ENCODE peak calls at places on chromosome 10, in nine cellular contexts. X, I, P, C, Y, F, S, L and D are unnamed samples.

GRCh38 chr10:114239117-114239993 is at the start of gene VWA2:
- DNase-seq in X (no peak), I (peak; percentile 57), P (peak; percentile 86), C (no peak), Y (peak; percentile 91), F (no peak), S (no peak), L (no peak), D (no peak)

GRCh38 chr10:127990846-127991542 is 84.1 kb downstream of the PTPRE start:
- DNase-seq in X (no peak), I (no peak), P (no peak), C (no peak), Y (no peak), F (no peak), S (peak; percentile 64), L (no peak), D (no peak)

GRCh38 chr10:7471720-7472367 is 61.0 kb upstream of the SFMBT2 start:
- DNase-seq in X (no peak), I (peak; percentile 67), P (no peak), C (no peak), Y (no peak), F (no peak), S (no peak), L (no peak), D (no peak)

GRCh38 chr10:127016331-127016730 is 111.1 kb downstream of the DOCK1 start:
- DNase-seq in X (no peak), I (no peak), P (no peak), C (no peak), Y (peak; percentile 44), F (no peak), S (no peak), L (no peak), D (no peak)

GRCh38 chr10:98309366-98310355 is 41.7 kb upstream of the LOXL4 start:
- DNase-seq in X (peak; percentile 83), I (peak; percentile 66), P (peak; percentile 86), C (peak; percentile 89), Y (peak; percentile 86), F (peak; percentile 83), S (peak; percentile 86), L (peak; percentile 61), D (peak; percentile 67)

GRCh38 chr10:65949543-65949942 is 976.3 kb upstream of the LRRTM3 start:
- DNase-seq in X (no peak), I (no peak), P (no peak), C (no peak), Y (no peak), F (no peak), S (no peak), L (no peak), D (no peak)

GRCh38 chr10:42961776-42962119 is 115.1 kb upstream of the RET start:
- DNase-seq in X (peak; percentile 44), I (peak; percentile 1), P (peak; percentile 28), C (no peak), Y (peak; percentile 38), F (no peak), S (peak; percentile 51), L (no peak), D (peak; percentile 6)

GRCh38 chr10:44994752-44995530 is 5.8 kb upstream of the ZNF22 start:
- DNase-seq in X (no peak), I (no peak), P (peak; percentile 41), C (no peak), Y (no peak), F (peak; percentile 41), S (peak; percentile 67), L (no peak), D (peak; percentile 30)

GRCh38 chr10:110862961-110863360 is 8.8 kb upstream of the PDCD4 start:
- DNase-seq in X (no peak), I (no peak), P (no peak), C (no peak), Y (no peak), F (no peak), S (no peak), L (no peak), D (no peak)

GRCh38 chr10:72981882-72982529 is 27.4 kb upstream of the PLA2G12B start:
- DNase-seq in X (no peak), I (no peak), P (no peak), C (no peak), Y (no peak), F (no peak), S (no peak), L (peak; percentile 86), D (no peak)

GRCh38 chr10:16510843-16511242 is 10.8 kb downstream of the C1QL3 start:
- DNase-seq in X (no peak), I (no peak), P (no peak), C (no peak), Y (no peak), F (no peak), S (no peak), L (no peak), D (no peak)

GRCh38 chr10:65796472-65796871 is 1129.4 kb upstream of the LRRTM3 start:
- DNase-seq in X (no peak), I (no peak), P (no peak), C (no peak), Y (no peak), F (no peak), S (no peak), L (no peak), D (no peak)

GRCh38 chr10:91409069-91409868 is 875 bp upstream of the HECTD2 start:
- DNase-seq in X (peak; percentile 90), I (peak; percentile 77), P (no peak), C (peak; percentile 82), Y (no peak), F (peak; percentile 85), S (peak; percentile 97), L (peak; percentile 60), D (peak; percentile 76)

GRCh38 chr10:95333997-95334792 is 43.4 kb upstream of the PDLIM1 start:
- DNase-seq in X (peak; percentile 76), I (peak; percentile 57), P (no peak), C (no peak), Y (no peak), F (no peak), S (peak; percentile 88), L (no peak), D (peak; percentile 46)

DNA sequence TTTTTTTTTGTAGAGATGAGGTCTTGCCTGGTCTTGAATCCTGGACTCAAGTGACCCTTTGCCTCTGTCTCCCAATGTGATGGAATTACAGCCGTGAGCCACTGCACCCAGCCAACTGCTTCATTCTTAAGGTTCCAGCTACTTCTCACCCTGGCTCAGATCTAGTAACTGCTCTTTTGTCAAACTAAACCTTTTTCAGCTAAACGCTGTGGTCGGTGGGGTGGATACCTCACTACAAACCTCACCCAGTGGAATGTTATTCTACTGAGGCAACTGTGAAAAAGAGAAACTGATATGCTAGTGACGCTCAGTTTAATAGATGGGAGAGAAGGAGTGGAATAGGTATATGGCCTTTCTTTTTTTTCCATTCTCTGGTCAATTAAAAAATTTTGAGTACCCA is 1.7 kb upstream of the MRLN start:
- DNase-seq in X (no peak), I (no peak), P (no peak), C (no peak), Y (no peak), F (no peak), S (no peak), L (no peak), D (no peak)
- H3K27me3 ChIP-seq in X (no peaks in the 10 kb centered on the region), I (no peaks in the 10 kb centered on the region), P (no peaks in the 10 kb centered on the region), C (no peaks in the 10 kb centered on the region), Y (no peaks in the 10 kb centered on the region), F (no peaks in the 10 kb centered on the region), S (no peaks in the 10 kb centered on the region), L (no peaks in the 10 kb centered on the region), D (no peaks in the 10 kb centered on the region)

DNA sequence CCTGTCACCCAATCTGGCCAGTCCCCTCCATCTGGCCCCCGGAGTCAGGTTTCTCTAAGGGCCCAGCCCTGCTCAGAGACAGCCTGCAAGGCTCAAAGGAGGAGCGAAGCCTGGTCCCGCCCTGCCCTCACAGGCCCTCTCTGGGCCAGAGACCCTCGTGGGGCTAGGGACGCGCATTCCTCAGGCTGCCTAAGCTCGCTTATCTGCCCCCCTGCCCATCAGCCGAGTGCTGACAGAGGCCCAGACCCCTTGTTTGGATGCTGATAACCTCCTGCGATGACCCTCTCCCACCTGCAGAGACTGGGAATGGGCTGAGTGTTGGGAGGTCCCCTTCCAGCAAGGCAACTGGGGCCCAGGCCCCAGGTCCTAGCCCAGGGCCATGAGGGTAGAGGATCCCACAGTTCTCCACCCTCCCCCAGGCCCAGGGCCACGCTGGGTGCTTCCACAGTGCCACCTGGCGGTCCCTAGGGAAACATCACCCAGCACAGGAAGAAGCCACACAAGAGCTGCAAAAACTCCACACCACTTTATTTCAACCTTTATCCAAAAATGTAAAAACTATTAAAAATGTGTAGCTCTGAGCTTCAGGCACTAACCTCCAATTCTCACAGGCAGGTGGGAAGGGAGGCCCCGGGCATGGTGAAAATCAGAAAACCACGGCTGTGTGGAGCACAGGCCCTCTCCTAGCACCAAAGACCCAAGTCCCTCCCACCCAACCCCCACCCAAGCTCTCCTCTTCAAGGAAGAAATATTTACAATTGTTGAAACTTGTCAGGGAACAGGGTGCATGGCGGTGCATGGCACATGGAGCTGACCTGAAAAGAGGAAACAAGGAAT is 2.2 kb downstream of the NPM3 start:
- DNase-seq in X (peak; percentile 65), I (peak; percentile 66), P (peak; percentile 88), C (peak; percentile 94), Y (peak; percentile 87), F (peak; percentile 60), S (peak; percentile 73), L (peak; percentile 74), D (no peak)
- TF ChIP-seq EP300 in X (no peak), I (no peak), P (no peak), C (no peak), Y (no peak), F (no peak), S (no peak), L (no peak), D (no peak)

GRCh38 chr10:13759167-13759566 is 172.4 kb downstream of the PRPF18 start:
- DNase-seq in X (no peak), I (no peak), P (no peak), C (no peak), Y (no peak), F (no peak), S (no peak), L (no peak), D (no peak)
- H3K4me1 ChIP-seq in X (peaks cover 17% of the 10 kb centered on the region), I (no peaks in the 10 kb centered on the region), P (peaks cover 19% of the 10 kb centered on the region), C (peaks cover 31% of the 10 kb centered on the region), Y (no peaks in the 10 kb centered on the region), F (peaks cover 4% of the 10 kb centered on the region), S (no peaks in the 10 kb centered on the region), L (no peaks in the 10 kb centered on the region), D (no peaks in the 10 kb centered on the region)

DNA sequence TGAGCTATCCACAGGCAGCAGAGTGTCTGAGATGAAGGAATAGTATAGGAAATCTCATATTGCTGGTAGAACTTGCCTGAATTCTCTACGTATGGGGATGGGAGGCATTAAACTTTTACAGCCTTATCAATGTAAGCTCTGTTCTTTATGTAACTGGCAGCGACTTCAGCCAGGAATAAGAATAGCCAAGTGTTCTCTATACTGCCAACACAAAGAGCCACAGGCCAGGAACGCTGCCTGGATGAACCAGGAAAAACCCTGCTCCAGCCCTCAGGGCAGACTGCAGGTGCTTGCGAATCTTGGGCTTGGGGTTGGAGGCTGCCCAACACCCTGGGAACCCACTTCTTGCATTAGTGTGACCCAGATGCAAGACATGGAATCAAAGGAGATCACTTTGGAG is 6.1 kb upstream of the OLAH start:
- DNase-seq in X (no peak), I (no peak), P (no peak), C (no peak), Y (no peak), F (no peak), S (no peak), L (no peak), D (no peak)
- H3K27me3 ChIP-seq in X (no peaks in the 10 kb centered on the region), I (no peaks in the 10 kb centered on the region), P (no peaks in the 10 kb centered on the region), C (no peaks in the 10 kb centered on the region), Y (no peaks in the 10 kb centered on the region), F (no peaks in the 10 kb centered on the region), S (no peaks in the 10 kb centered on the region), L (no peaks in the 10 kb centered on the region), D (no peaks in the 10 kb centered on the region)